ENCODE peak calls at places on chromosomes 6 and 20, in five cellular contexts. One of them, this sample, is unnamed.

GRCh38 chr6:44100088-44100550 is 27.1 kb downstream of the MRPL14 start:
- DNase-seq in K562: peak
- DNase-seq in HCT116: no peak
- DNase-seq in HepG2: peak
- DNase-seq in H1: no peak
- DNase-seq in this sample: no peak

GRCh38 chr6:109852713-109853112 is 125.4 kb upstream of the GPR6 start:
- DNase-seq in K562: no peak
- DNase-seq in HCT116: no peak
- DNase-seq in HepG2: no peak
- DNase-seq in H1: no peak
- DNase-seq in this sample: no peak

GRCh38 chr6:25176466-25176865 is 102.7 kb upstream of the CARMIL1 start:
- DNase-seq in K562: no peak
- DNase-seq in HCT116: no peak
- DNase-seq in HepG2: no peak
- DNase-seq in H1: no peak
- DNase-seq in this sample: no peak

GRCh38 chr20:40251284-40251932 is 437.6 kb downstream of the MAFB start:
- DNase-seq in K562: peak
- DNase-seq in HCT116: peak
- DNase-seq in HepG2: peak
- DNase-seq in H1: no peak
- DNase-seq in this sample: no peak

GRCh38 chr6:52155791-52156576 is 30.2 kb upstream of the IL17A start:
- DNase-seq in K562: no peak
- DNase-seq in HCT116: no peak
- DNase-seq in HepG2: no peak
- DNase-seq in H1: peak
- DNase-seq in this sample: peak

GRCh38 chr6:128421788-128422187 is 98.6 kb downstream of the PTPRK start:
- DNase-seq in K562: no peak
- DNase-seq in HCT116: no peak
- DNase-seq in HepG2: peak
- DNase-seq in H1: no peak
- DNase-seq in this sample: no peak

GRCh38 chr6:87197547-87197946 is 42.2 kb downstream of the ZNF292 start:
- DNase-seq in K562: no peak
- DNase-seq in HCT116: no peak
- DNase-seq in HepG2: no peak
- DNase-seq in H1: no peak
- DNase-seq in this sample: peak

GRCh38 chr6:42727084-42727601 is 4.7 kb upstream of the PRPH2 start:
- DNase-seq in K562: no peak
- DNase-seq in HCT116: no peak
- DNase-seq in HepG2: no peak
- DNase-seq in H1: no peak
- DNase-seq in this sample: no peak

GRCh38 chr6:73264446-73264845 is 1.4 kb upstream of the KHDC1 start:
- DNase-seq in K562: no peak
- DNase-seq in HCT116: no peak
- DNase-seq in HepG2: no peak
- DNase-seq in H1: no peak
- DNase-seq in this sample: no peak

GRCh38 chr6:11271637-11272036 is 39.2 kb upstream of the NEDD9 start:
- DNase-seq in K562: no peak
- DNase-seq in HCT116: no peak
- DNase-seq in HepG2: no peak
- DNase-seq in H1: no peak
- DNase-seq in this sample: no peak

GRCh38 chr6:157631388-157631787 is 191.7 kb upstream of the SNX9 start:
- DNase-seq in K562: no peak
- DNase-seq in HCT116: no peak
- DNase-seq in HepG2: no peak
- DNase-seq in H1: no peak
- DNase-seq in this sample: no peak

GRCh38 chr6:53513519-53513966 is 31.4 kb downstream of the GCLC start:
- DNase-seq in K562: no peak
- DNase-seq in HCT116: no peak
- DNase-seq in HepG2: peak
- DNase-seq in H1: no peak
- DNase-seq in this sample: no peak

GRCh38 chr6:111841822-111842221 is 31.4 kb downstream of the FYN start:
- DNase-seq in K562: no peak
- DNase-seq in HCT116: no peak
- DNase-seq in HepG2: no peak
- DNase-seq in H1: no peak
- DNase-seq in this sample: peak

GRCh38 chr6:37535701-37536461 is 36.2 kb upstream of the CCDC167 start:
- DNase-seq in K562: peak
- DNase-seq in HCT116: no peak
- DNase-seq in HepG2: no peak
- DNase-seq in H1: no peak
- DNase-seq in this sample: no peak

GRCh38 chr20:24136659-24137246 is 148.2 kb upstream of the GGTLC1 start:
- DNase-seq in K562: no peak
- DNase-seq in HCT116: no peak
- DNase-seq in HepG2: no peak
- DNase-seq in H1: no peak
- DNase-seq in this sample: no peak

GRCh38 chr6:35216832-35217811 is 3.4 kb downstream of the SCUBE3 start:
- DNase-seq in K562: peak
- DNase-seq in HCT116: no peak
- DNase-seq in HepG2: no peak
- DNase-seq in H1: no peak
- DNase-seq in this sample: no peak

GRCh38 chr20:31860431-31861345 is 9.6 kb downstream of the DUSP15 start:
- DNase-seq in K562: peak
- DNase-seq in HCT116: no peak
- DNase-seq in HepG2: no peak
- DNase-seq in H1: no peak
- DNase-seq in this sample: no peak

GRCh38 chr20:45509091-45509490 is 6.3 kb downstream of the SPINT3 start:
- DNase-seq in K562: no peak
- DNase-seq in HCT116: no peak
- DNase-seq in HepG2: no peak
- DNase-seq in H1: no peak
- DNase-seq in this sample: no peak

GRCh38 chr20:6519556-6519955 is 247.9 kb upstream of the BMP2 start:
- DNase-seq in K562: no peak
- DNase-seq in HCT116: no peak
- DNase-seq in HepG2: no peak
- DNase-seq in H1: no peak
- DNase-seq in this sample: no peak

GRCh38 chr6:39199976-39200375 is 29.3 kb downstream of the KCNK5 start:
- DNase-seq in K562: no peak
- DNase-seq in HCT116: no peak
- DNase-seq in HepG2: no peak
- DNase-seq in H1: no peak
- DNase-seq in this sample: no peak

GRCh38 chr6:52815167-52816092 is 11.8 kb upstream of the GSTA1 start:
- DNase-seq in K562: peak
- DNase-seq in HCT116: peak
- DNase-seq in HepG2: peak
- DNase-seq in H1: peak
- DNase-seq in this sample: no peak

GRCh38 chr6:30646450-30647038 is 389 bp upstream of the C6orf136 start:
- DNase-seq in K562: peak
- DNase-seq in HCT116: no peak
- DNase-seq in HepG2: no peak
- DNase-seq in H1: peak
- DNase-seq in this sample: no peak

GRCh38 chr20:38961530-38962043 is 557 bp upstream of the DHX35 start:
- DNase-seq in K562: no peak
- DNase-seq in HCT116: no peak
- DNase-seq in HepG2: no peak
- DNase-seq in H1: no peak
- DNase-seq in this sample: no peak

GRCh38 chr20:5481872-5482271 is 165.1 kb upstream of the PROKR2 start:
- DNase-seq in K562: no peak
- DNase-seq in HCT116: no peak
- DNase-seq in HepG2: no peak
- DNase-seq in H1: no peak
- DNase-seq in this sample: no peak

GRCh38 chr20:64159711-64160110 is 4.5 kb upstream of the MYT1 start:
- DNase-seq in K562: no peak
- DNase-seq in HCT116: no peak
- DNase-seq in HepG2: no peak
- DNase-seq in H1: no peak
- DNase-seq in this sample: no peak

GRCh38 chr6:68296126-68296525 is 339.0 kb upstream of the ADGRB3 start:
- DNase-seq in K562: no peak
- DNase-seq in HCT116: no peak
- DNase-seq in HepG2: no peak
- DNase-seq in H1: no peak
- DNase-seq in this sample: no peak

GRCh38 chr6:119273799-119274595 is 75.6 kb downstream of the MAN1A1 start:
- DNase-seq in K562: no peak
- DNase-seq in HCT116: no peak
- DNase-seq in HepG2: no peak
- DNase-seq in H1: no peak
- DNase-seq in this sample: no peak
- TF ChIP-seq SP1 in K562: no peak
- TF ChIP-seq SP1 in HCT116: no peak
- TF ChIP-seq SP1 in HepG2: no peak
- TF ChIP-seq SP1 in H1: no peak
- TF ChIP-seq SP1 in this sample: no peak

GRCh38 chr20:8809107-8809953 is 259.6 kb upstream of the PLCB4 start:
- DNase-seq in K562: no peak
- DNase-seq in HCT116: no peak
- DNase-seq in HepG2: peak
- DNase-seq in H1: no peak
- DNase-seq in this sample: no peak
- TF ChIP-seq JUND in K562: no peak
- TF ChIP-seq JUND in HCT116: no peak
- TF ChIP-seq JUND in HepG2: no peak
- TF ChIP-seq JUND in H1: no peak
- TF ChIP-seq JUND in this sample: no peak

DNA sequence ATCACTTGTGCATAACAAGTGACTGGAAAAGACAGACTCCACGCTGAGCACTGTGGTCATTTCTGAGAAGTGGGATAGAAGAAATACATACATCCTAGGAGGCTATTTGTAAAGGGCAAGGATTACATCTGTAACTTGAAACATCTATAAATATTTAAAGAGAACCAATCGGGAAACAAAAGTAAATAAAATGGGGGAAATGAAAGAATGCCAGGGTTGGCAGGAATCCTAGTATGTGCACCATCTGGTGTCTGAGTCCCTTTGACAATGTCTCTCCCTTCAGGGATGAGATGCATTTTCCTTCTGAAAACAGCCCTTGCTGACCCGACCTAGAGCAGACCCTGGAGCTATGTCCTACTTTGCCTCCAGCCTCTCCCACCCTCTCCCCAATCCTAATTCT is 53.2 kb downstream of the VSTM2L start:
- DNase-seq in K562: no peak
- DNase-seq in HCT116: no peak
- DNase-seq in HepG2: no peak
- DNase-seq in H1: no peak
- DNase-seq in this sample: no peak
- TF ChIP-seq SP1 in K562: no peak
- TF ChIP-seq SP1 in HCT116: no peak
- TF ChIP-seq SP1 in HepG2: no peak
- TF ChIP-seq SP1 in H1: no peak
- TF ChIP-seq SP1 in this sample: no peak

GRCh38 chr6:4380881-4381281 is 245.5 kb upstream of the ECI2 start:
- DNase-seq in K562: no peak
- DNase-seq in HCT116: no peak
- DNase-seq in HepG2: no peak
- DNase-seq in H1: no peak
- DNase-seq in this sample: no peak

GRCh38 chr6:4379958-4380357 is 244.6 kb upstream of the ECI2 start:
- DNase-seq in K562: no peak
- DNase-seq in HCT116: no peak
- DNase-seq in HepG2: no peak
- DNase-seq in H1: no peak
- DNase-seq in this sample: no peak

GRCh38 chr6:4382362-4382853 is 247.0 kb upstream of the ECI2 start:
- DNase-seq in K562: no peak
- DNase-seq in HCT116: no peak
- DNase-seq in HepG2: no peak
- DNase-seq in H1: no peak
- DNase-seq in this sample: no peak

GRCh38 chr6:4383910-4384637 is 248.7 kb upstream of the ECI2 start:
- DNase-seq in K562: no peak
- DNase-seq in HCT116: no peak
- DNase-seq in HepG2: no peak
- DNase-seq in H1: no peak
- DNase-seq in this sample: no peak

GRCh38 chr6:4381379-4381778 is 246.0 kb upstream of the ECI2 start:
- DNase-seq in K562: no peak
- DNase-seq in HCT116: no peak
- DNase-seq in HepG2: no peak
- DNase-seq in H1: no peak
- DNase-seq in this sample: no peak
- TF ChIP-seq JUND in K562: no peak
- TF ChIP-seq JUND in HCT116: no peak
- TF ChIP-seq JUND in HepG2: no peak
- TF ChIP-seq JUND in H1: no peak
- TF ChIP-seq JUND in this sample: no peak

DNA sequence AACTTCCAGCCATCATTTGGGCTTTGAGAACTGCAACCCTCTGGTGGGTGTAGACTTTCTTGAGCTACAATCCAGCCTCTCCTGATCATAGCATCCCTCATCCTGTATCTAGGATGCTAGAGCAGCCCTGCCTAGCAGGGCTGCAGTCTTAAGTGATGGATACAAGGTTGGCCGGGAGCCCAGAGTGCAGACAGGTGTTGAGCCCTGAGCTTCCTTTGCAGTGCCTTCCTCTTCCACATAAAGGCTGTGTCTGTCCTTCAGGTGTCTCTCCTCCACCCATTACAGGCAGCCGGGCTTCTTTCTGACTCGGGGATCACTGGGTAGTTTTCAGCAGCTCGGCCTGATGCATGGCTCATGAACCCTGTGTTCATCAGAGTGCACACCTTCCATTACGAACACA is 424.4 kb downstream of the PREX1 start:
- DNase-seq in K562: no peak
- DNase-seq in HCT116: no peak
- DNase-seq in HepG2: no peak
- DNase-seq in H1: no peak
- DNase-seq in this sample: no peak
- TF ChIP-seq SP1 in K562: no peak
- TF ChIP-seq SP1 in HCT116: no peak
- TF ChIP-seq SP1 in HepG2: no peak
- TF ChIP-seq SP1 in H1: no peak
- TF ChIP-seq SP1 in this sample: no peak

This sample was measured in GM12878.